ENCODE peak calls at places on chromosome 14, in ten cellular contexts. A is dorsolateral prefrontal cortex; D is CD8-positive, alpha-beta memory T cell; Q is fibroblast of lung; R is posterior vena cava; I is naive B cell; X is lower lobe of right lung; F is naive thymus-derived CD8-positive, alpha-beta T cell; Y is KBM-7; U is bronchial epithelial cell. M is an unnamed sample.

GRCh38 chr14:68692916-68693771 is 99.7 kb downstream of the ZFP36L1 start:
- DNase-seq in I (no peak), D (no peak), Q (peak; percentile 81), A (no peak), F (no peak), R (peak; percentile 78), U (peak; percentile 38), Y (no peak), X (no peak), M (no peak)

GRCh38 chr14:68624541-68625220 is 168.2 kb downstream of the ZFP36L1 start:
- DNase-seq in D (no peak), I (no peak), X (peak; percentile 75), Q (no peak), A (no peak), Y (no peak), U (no peak), R (no peak), F (no peak), M (no peak)

GRCh38 chr14:61661471-61661988 is 33.8 kb upstream of the HIF1A start:
- DNase-seq in A (no peak), I (no peak), D (peak; percentile 5), Y (no peak), U (peak; percentile 52), R (no peak), F (no peak), X (no peak), Q (peak; percentile 84), M (no peak)

GRCh38 chr14:97626088-97626487 is 828.9 kb downstream of the VRK1 start:
- DNase-seq in I (no peak), Y (no peak), Q (no peak), R (no peak), X (no peak), D (no peak), U (no peak), F (no peak), A (no peak), M (no peak)

GRCh38 chr14:74018029-74018703 is 922 bp downstream of the ENTPD5 start:
- DNase-seq in Y (no peak), U (peak; percentile 85), X (no peak), F (no peak), A (peak; percentile 32), D (no peak), Q (peak; percentile 89), I (peak; percentile 7), R (no peak), M (no peak)

GRCh38 chr14:68195126-68195525 is 375.5 kb downstream of the RAD51B start:
- DNase-seq in I (no peak), Y (no peak), F (no peak), U (no peak), Q (no peak), D (no peak), X (no peak), A (no peak), R (no peak), M (no peak)

GRCh38 chr14:102545461-102546265 is 36.1 kb upstream of the ANKRD9 start:
- DNase-seq in Q (no peak), X (no peak), A (no peak), D (no peak), R (no peak), Y (no peak), U (no peak), I (no peak), F (no peak), M (no peak)

GRCh38 chr14:33592298-33592697 is 358.6 kb downstream of the EGLN3 start:
- DNase-seq in Y (no peak), A (no peak), I (no peak), D (no peak), U (peak; percentile 60), R (no peak), X (no peak), Q (peak; percentile 83), F (no peak), M (no peak)

GRCh38 chr14:60758875-60759274 is 24.3 kb downstream of the MNAT1 start:
- DNase-seq in I (no peak), U (no peak), F (no peak), D (no peak), A (no peak), X (no peak), R (no peak), Q (no peak), Y (no peak), M (no peak)

GRCh38 chr14:25848601-25849000 is 749.2 kb downstream of the NOVA1 start:
- DNase-seq in R (no peak), Y (no peak), F (no peak), I (no peak), X (no peak), U (peak; percentile 38), D (no peak), A (no peak), Q (no peak), M (no peak)

M was measured in activated CD4-positive, CD25-positive, alpha-beta regulatory T cell treated with anti-CD3 and anti-CD28 coated beads, Interleukin-2, amount 50 U/mL, for 16 hours.